ENCODE peak calls at places on chromosome X, in four cellular contexts. N, U, Q and D are unnamed samples.

GRCh38 chrX:133645977-133646750 is 230.9 kb upstream of the GPC4 start:
- DNase-seq in N (no peak), U (no peak), Q (no peak), D (no peak)

GRCh38 chrX:2464677-2465166 is 36.1 kb downstream of the DHRSX start:
- DNase-seq in U (peak; percentile 30), N (no peak), Q (no peak), D (no peak)

GRCh38 chrX:24515447-24515846 is 50.4 kb downstream of the PDK3 start:
- DNase-seq in U (peak; percentile 48), N (no peak), Q (no peak), D (no peak)

GRCh38 chrX:889966-890651 is 259.5 kb downstream of the SHOX start:
- DNase-seq in Q (no peak), N (no peak), U (no peak), D (no peak)

GRCh38 chrX:22634081-22634480 is 361.4 kb downstream of the CBLL2 start:
- DNase-seq in U (no peak), Q (no peak), N (no peak), D (no peak)

GRCh38 chrX:480861-481417 is 94.2 kb upstream of the PPP2R3B start:
- DNase-seq in N (no peak), U (no peak), Q (no peak), D (no peak)

GRCh38 chrX:153909024-153909979 is 4.8 kb downstream of the AVPR2 start:
- DNase-seq in N (no peak), U (peak; percentile 66), Q (no peak), D (no peak)

GRCh38 chrX:139831689-139832456 is 101.0 kb downstream of the ATP11C start:
- DNase-seq in Q (no peak), U (peak; percentile 18), N (no peak), D (no peak)

GRCh38 chrX:146385529-146385928 is 424.0 kb upstream of the CXorf51B start:
- DNase-seq in N (no peak), U (no peak), Q (no peak), D (no peak)

GRCh38 chrX:124328765-124329164 is 3.7 kb upstream of the TEX13D start:
- DNase-seq in N (no peak), U (no peak), Q (no peak), D (no peak)

GRCh38 chrX:96182366-96182765 is 502.3 kb upstream of the DIAPH2 start:
- DNase-seq in U (peak; percentile 38), N (no peak), Q (no peak), D (no peak)

GRCh38 chrX:154374361-154375155 is at the start of gene FLNA:
- DNase-seq in N (peak; percentile 65), Q (no peak), U (peak; percentile 73), D (no peak)

GRCh38 chrX:20181563-20182329 is 40.1 kb upstream of the EIF1AX start:
- DNase-seq in N (no peak), Q (no peak), U (no peak), D (no peak)

GRCh38 chrX:56793533-56794320 is 64.7 kb downstream of the NBDY start:
- DNase-seq in Q (no peak), U (no peak), N (no peak), D (no peak)

GRCh38 chrX:20320461-20321159 is 53.9 kb upstream of the RPS6KA3 start:
- DNase-seq in U (no peak), Q (no peak), N (peak; percentile 50), D (no peak)

GRCh38 chrX:5431823-5432222 is 796.8 kb downstream of the NLGN4X start:
- DNase-seq in N (no peak), U (peak; percentile 5), Q (no peak), D (no peak)

GRCh38 chrX:43333543-43333942 is 322.6 kb upstream of the MAOA start:
- DNase-seq in Q (no peak), N (no peak), U (no peak), D (no peak)

GRCh38 chrX:2767631-2768455 is 16.0 kb downstream of the XG start:
- DNase-seq in U (peak; percentile 52), Q (no peak), N (no peak), D (no peak)

GRCh38 chrX:97471071-97471470 is 587.4 kb downstream of the RPA4 start:
- DNase-seq in Q (no peak), N (no peak), U (no peak), D (no peak)

GRCh38 chrX:100353326-100353725 is 56.7 kb downstream of the PCDH19 start:
- DNase-seq in U (no peak), N (no peak), Q (no peak), D (no peak)

GRCh38 chrX:16459008-16459407 is 190.9 kb upstream of the S100G start:
- DNase-seq in U (no peak), N (no peak), Q (no peak), D (no peak)

DNA sequence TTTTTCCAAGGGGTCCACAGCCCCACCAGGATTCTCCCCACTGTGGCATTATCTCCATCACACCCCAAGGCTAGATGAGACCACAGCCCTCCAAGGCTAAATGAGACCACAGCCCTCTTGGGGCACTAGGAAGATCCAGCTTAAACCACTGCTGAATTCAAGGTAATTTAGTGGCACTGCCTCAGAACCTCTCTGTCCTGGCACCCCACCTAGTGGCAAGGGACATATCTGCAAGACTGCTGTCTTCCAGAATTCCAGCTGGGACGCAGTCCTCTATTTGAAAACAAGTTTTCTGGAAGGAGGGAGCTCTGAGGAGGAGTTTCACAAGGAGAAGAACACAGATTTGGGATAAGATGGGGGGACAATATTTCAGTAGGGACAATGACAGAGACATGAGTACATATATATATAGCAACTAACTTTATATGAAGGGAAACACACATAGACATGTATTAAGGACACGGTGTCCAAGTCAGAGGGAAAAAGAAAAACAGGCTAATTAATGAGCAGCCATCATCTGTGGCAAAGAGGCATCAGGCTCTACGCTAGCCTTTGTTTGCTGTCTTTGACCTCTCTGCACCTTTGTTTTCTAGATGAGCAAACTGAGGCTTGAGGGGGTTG is 9.3 kb downstream of the CETN2 start:
- DNase-seq in N (no peak), Q (no peak), U (peak; percentile 72), D (no peak)
- TF ChIP-seq CTCF in N (peak; percentile 75), Q (no peak), U (peak; percentile 70), D (no peak)

GRCh38 chrX:40173662-40174593 is 76.2 kb upstream of the BCOR start:
- DNase-seq in N (peak; percentile 59), U (peak; percentile 50), Q (no peak), D (no peak)
- TF ChIP-seq CTCF in N (peak; percentile 10), U (no peak), Q (no peak), D (no peak)

DNA sequence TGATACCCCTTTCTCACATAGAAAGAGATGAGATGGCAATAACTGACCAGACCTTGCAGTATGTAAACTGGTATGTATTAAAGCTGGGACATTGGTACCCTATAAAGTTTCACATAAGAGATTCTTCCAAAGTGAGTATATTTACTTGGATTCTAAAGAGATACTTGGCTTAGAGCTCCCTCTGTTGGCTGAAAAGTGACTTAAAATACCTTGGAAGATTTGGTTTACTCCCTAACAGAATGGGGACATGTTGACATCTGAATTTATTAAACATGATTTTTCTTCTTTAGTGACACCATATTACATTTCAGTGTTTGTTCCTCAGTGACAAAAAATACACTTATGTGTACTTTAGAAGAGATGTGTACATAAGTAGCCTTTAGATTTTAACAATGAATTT is 47.9 kb upstream of the RGN start:
- DNase-seq in U (peak; percentile 73), Q (no peak), N (peak; percentile 1), D (no peak)
- TF ChIP-seq CTCF in U (peak; percentile 71), Q (peak; percentile 35), N (peak; percentile 50), D (no peak)

GRCh38 chrX:112913807-112914206 is 73.2 kb upstream of the AMOT start:
- DNase-seq in N (no peak), Q (no peak), U (no peak), D (no peak)
- TF ChIP-seq CTCF in N (no peak), Q (no peak), U (peak; percentile 32), D (no peak)

GRCh38 chrX:41589634-41590270 is 99.0 kb upstream of the GPR34 start:
- DNase-seq in Q (no peak), U (no peak), N (no peak), D (no peak)
- TF ChIP-seq CTCF in Q (no peak), U (no peak), N (no peak), D (no peak)

DNA sequence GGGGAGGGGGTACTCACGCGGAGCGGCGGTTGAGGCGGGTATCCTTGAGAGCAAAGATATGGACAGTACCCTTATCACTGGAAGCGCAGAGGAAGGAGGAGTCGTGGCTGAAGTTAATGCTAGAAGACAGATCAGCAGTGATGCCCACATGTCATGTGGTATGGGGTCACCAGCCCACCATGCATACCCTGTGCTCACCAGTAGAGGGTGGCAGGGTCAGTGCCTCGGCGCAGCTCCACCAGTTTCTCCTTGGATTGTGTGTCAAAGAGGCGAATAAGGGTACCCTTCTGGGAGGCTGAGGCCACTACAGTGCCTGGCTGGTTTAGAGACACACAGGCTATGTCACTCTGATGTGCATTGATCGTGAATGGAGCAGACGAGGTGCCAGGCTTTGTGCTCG is 1.5 kb upstream of the PRAF2 start:
- DNase-seq in U (no peak), N (no peak), Q (no peak), D (no peak)
- TF ChIP-seq CTCF in U (no peak), N (no peak), Q (no peak), D (no peak)

DNA sequence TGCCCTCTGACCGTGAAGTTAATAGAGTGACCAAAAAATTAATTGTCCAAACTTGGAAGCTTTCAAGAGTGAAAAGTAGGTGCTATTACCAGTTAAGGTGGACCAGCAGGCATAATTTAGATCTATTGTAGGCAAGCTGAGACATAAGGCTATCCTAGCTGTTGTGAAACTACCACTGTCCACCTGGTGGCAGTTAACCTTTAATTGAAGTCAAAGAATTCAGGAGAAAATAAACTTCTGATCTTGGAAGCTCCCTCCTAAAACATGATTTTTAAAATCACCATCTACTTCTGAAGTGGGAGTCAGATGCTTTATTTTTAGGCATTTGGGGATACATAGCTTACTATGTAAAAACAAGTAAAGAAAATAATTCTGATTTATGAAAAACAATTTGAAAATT is 636.3 kb upstream of the HTR2C start:
- DNase-seq in N (no peak), Q (no peak), U (peak; percentile 37), D (no peak)
- TF ChIP-seq CTCF in N (no peak), Q (no peak), U (peak; percentile 44), D (no peak)